ENCODE peak calls at places on chromosomes 6 and 20, in five cellular contexts. M is HepG2, V is Panc1, F is HCT116, Y is K562. J is an unnamed sample.

GRCh38 chr6:165679326-165679725 is 16.3 kb upstream of the PDE10A start:
- ATAC-seq in M (peak; percentile 38), V (no peak), F (no peak), Y (no peak), J (no peak)

GRCh38 chr6:131061041-131061770 is 1.8 kb downstream of the EPB41L2 start:
- ATAC-seq in M (no peak), V (no peak), F (no peak), Y (peak; percentile 45), J (no peak)

GRCh38 chr20:46607191-46607848 is 43.9 kb downstream of the SLC13A3 start:
- ATAC-seq in M (peak; percentile 95), V (no peak), F (no peak), Y (no peak), J (no peak)

GRCh38 chr20:20207872-20208271 is 155.5 kb downstream of the CFAP61 start:
- ATAC-seq in M (no peak), V (no peak), F (no peak), Y (no peak), J (no peak)

GRCh38 chr6:148217921-148218320 is 124.7 kb upstream of the SASH1 start:
- ATAC-seq in M (no peak), V (no peak), F (no peak), Y (no peak), J (no peak)

GRCh38 chr6:142695016-142695415 is 250.0 kb downstream of the HIVEP2 start:
- ATAC-seq in M (no peak), V (no peak), F (no peak), Y (no peak), J (no peak)

GRCh38 chr20:16455296-16455695 is 118.0 kb downstream of the KIF16B start:
- ATAC-seq in M (no peak), V (no peak), F (no peak), Y (no peak), J (no peak)

GRCh38 chr6:9365378-9365777 is 930.0 kb upstream of the SLC35B3 start:
- ATAC-seq in M (no peak), V (no peak), F (no peak), Y (no peak), J (no peak)

GRCh38 chr6:107741191-107741680 is 82.9 kb downstream of the SCML4 start:
- ATAC-seq in M (no peak), V (no peak), F (no peak), Y (no peak), J (no peak)

GRCh38 chr20:1423625-1424106 is 30.8 kb upstream of the FKBP1A start:
- ATAC-seq in M (peak; percentile 94), V (no peak), F (peak; percentile 90), Y (peak; percentile 99), J (no peak)

GRCh38 chr6:82017316-82017715 is 230.2 kb downstream of the IBTK start:
- ATAC-seq in M (peak; percentile 94), V (no peak), F (peak; percentile 82), Y (no peak), J (peak; percentile 90)

GRCh38 chr6:167351656-167352354 is 26.9 kb downstream of the TTLL2 start:
- ATAC-seq in M (no peak), V (no peak), F (no peak), Y (no peak), J (no peak)

GRCh38 chr20:51812861-51813260 is 10.5 kb upstream of the SALL4 start:
- ATAC-seq in M (no peak), V (no peak), F (no peak), Y (no peak), J (no peak)

GRCh38 chr6:99307295-99307907 is 42.1 kb downstream of the FAXC start:
- ATAC-seq in M (no peak), V (no peak), F (no peak), Y (no peak), J (no peak)

GRCh38 chr6:132683543-132683942 is 24.6 kb upstream of the TAAR1 start:
- ATAC-seq in M (peak; percentile 33), V (no peak), F (no peak), Y (no peak), J (no peak)

GRCh38 chr6:31569861-31570536 is 2.1 kb upstream of the LTA start:
- ATAC-seq in M (no peak), V (no peak), F (no peak), Y (no peak), J (no peak)

GRCh38 chr6:99348823-99349619 is 453 bp downstream of the FAXC start:
- ATAC-seq in M (peak; percentile 65), V (peak; percentile 77), F (peak; percentile 47), Y (peak; percentile 32), J (peak; percentile 73)

GRCh38 chr6:156780117-156780641 is 3.0 kb downstream of the ARID1B start:
- ATAC-seq in M (peak; percentile 77), V (peak; percentile 51), F (peak; percentile 40), Y (peak; percentile 75), J (no peak)

GRCh38 chr6:116018976-116019375 is 41.7 kb downstream of the FRK start:
- ATAC-seq in M (no peak), V (no peak), F (no peak), Y (no peak), J (no peak)
- H3K4me1 ChIP-seq in M (peaks cover 58% of the 10 kb centered on the region), V (no peaks in the 10 kb centered on the region), F (no peaks in the 10 kb centered on the region), Y (no peaks in the 10 kb centered on the region), J (no peaks in the 10 kb centered on the region)

GRCh38 chr6:135937126-135937525 is 85.6 kb downstream of the PDE7B start:
- ATAC-seq in M (no peak), V (no peak), F (no peak), Y (no peak), J (no peak)

GRCh38 chr6:135938588-135939215 is 87.2 kb downstream of the PDE7B start:
- ATAC-seq in M (peak; percentile 91), V (no peak), F (peak; percentile 78), Y (peak; percentile 91), J (peak; percentile 70)

GRCh38 chr6:135939216-135939610 is 87.7 kb downstream of the PDE7B start:
- ATAC-seq in M (no peak), V (no peak), F (no peak), Y (no peak), J (no peak)

GRCh38 chr6:135936606-135937005 is 85.1 kb downstream of the PDE7B start:
- ATAC-seq in M (no peak), V (peak; percentile 90), F (peak; percentile 34), Y (no peak), J (no peak)

DNA sequence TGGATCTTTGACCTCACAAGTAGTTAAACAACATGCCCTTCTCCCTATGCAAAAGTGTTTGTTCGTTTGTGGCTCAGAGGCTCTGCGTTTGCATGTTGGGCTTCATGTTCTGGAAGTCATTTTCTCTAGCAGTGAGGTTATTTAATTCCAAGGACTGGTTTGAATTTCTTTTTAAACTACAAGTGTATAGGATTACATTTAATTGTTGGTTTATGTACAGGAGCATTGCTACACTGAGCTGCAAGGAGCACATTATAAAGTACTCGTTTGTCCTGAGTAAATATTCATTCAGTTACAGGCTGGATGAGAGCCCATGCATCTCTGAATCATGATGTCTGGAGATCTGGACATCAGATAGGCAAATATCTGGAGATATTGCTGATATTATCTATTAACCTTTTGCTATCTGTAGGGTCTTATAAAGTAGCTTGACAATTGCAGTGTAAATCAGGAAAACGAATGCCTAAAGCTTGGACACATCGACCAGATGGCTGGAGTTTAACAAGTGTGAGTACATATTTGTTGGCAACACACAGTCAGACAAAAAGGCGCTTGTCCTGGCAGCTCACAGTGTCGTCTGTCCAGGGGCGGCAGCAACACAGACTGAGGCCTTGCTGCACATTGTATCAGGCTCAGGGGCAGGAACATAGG is 84.6 kb downstream of the PDE7B start:
- ATAC-seq in M (peak; percentile 50), V (peak; percentile 90), F (peak; percentile 36), Y (no peak), J (no peak)
- TF ChIP-seq POLR2AphosphoS5 in M (no peak), V (no peak), F (no peak), Y (no peak), J (no peak)

GRCh38 chr20:24588725-24589340 is 119.4 kb downstream of the SYNDIG1 start:
- ATAC-seq in M (no peak), V (no peak), F (no peak), Y (no peak), J (no peak)

GRCh38 chr20:24588047-24588635 is 118.7 kb downstream of the SYNDIG1 start:
- ATAC-seq in M (no peak), V (no peak), F (no peak), Y (no peak), J (no peak)

GRCh38 chr20:24589381-24589780 is 120.0 kb downstream of the SYNDIG1 start:
- ATAC-seq in M (no peak), V (no peak), F (no peak), Y (no peak), J (no peak)

GRCh38 chr20:24590193-24590982 is 121.0 kb downstream of the SYNDIG1 start:
- ATAC-seq in M (peak; percentile 24), V (no peak), F (no peak), Y (no peak), J (no peak)

GRCh38 chr20:24589845-24590192 is 120.4 kb downstream of the SYNDIG1 start:
- ATAC-seq in M (no peak), V (no peak), F (no peak), Y (no peak), J (no peak)
- H3K4me1 ChIP-seq in M (no peaks in the 10 kb centered on the region), V (no peaks in the 10 kb centered on the region), F (no peaks in the 10 kb centered on the region), Y (no peaks in the 10 kb centered on the region), J (no peaks in the 10 kb centered on the region)

GRCh38 chr6:152295346-152295745 is 341.8 kb downstream of the SYNE1 start:
- ATAC-seq in M (no peak), V (no peak), F (no peak), Y (no peak), J (peak; percentile 84)
- TF ChIP-seq POLR2AphosphoS5 in M (no peak), V (no peak), F (no peak), Y (no peak), J (peak; percentile 61)

GRCh38 chr20:25044660-25045342 is 13.1 kb downstream of the ACSS1 start:
- ATAC-seq in M (peak; percentile 5), V (no peak), F (no peak), Y (no peak), J (no peak)

GRCh38 chr20:25046736-25047666 is 10.9 kb downstream of the ACSS1 start:
- ATAC-seq in M (no peak), V (no peak), F (no peak), Y (no peak), J (no peak)

GRCh38 chr20:25047766-25048165 is 10.2 kb downstream of the ACSS1 start:
- ATAC-seq in M (no peak), V (no peak), F (no peak), Y (no peak), J (no peak)

GRCh38 chr20:25045343-25045712 is 12.6 kb downstream of the ACSS1 start:
- ATAC-seq in M (no peak), V (no peak), F (no peak), Y (no peak), J (no peak)

DNA sequence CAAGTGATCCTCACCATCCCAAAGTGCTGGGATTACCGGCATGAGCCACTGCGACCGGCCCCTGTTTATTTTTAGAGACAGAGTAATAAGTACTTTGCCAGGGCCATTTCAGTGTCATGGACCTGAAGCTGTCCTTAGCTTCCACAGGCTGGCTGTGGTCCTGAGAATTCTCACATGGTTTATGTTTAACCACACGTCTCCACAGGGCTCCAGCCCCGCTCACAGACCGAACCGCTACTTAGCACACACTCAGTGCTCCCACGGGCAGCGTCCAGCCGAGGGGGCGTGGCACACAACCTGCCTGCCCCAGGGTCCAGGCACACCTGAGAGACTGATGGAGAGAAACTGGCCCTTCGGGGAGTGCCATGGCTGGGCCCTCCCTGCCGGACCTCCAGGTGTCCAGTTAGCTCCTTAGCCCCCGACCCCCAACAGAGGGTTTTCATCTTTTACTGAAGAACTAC is 11.7 kb downstream of the ACSS1 start:
- ATAC-seq in M (peak; percentile 90), V (no peak), F (no peak), Y (no peak), J (no peak)
- H3K4me1 ChIP-seq in M (peaks cover 42% of the 10 kb centered on the region), V (no peaks in the 10 kb centered on the region), F (no peaks in the 10 kb centered on the region), Y (no peaks in the 10 kb centered on the region), J (peaks cover 73% of the 10 kb centered on the region)

J was measured in gastroesophageal sphincter.